ENCODE peak calls at places on chromosomes 3 and 15, in eight cellular contexts. X, Q, T, V, R, M, B and D are unnamed samples.

GRCh38 chr3:171646357-171647133 is 163.7 kb downstream of the PLD1 start:
- DNase-seq in B (no peak), Q (no peak), V (no peak), R (no peak), T (peak; percentile 78), X (no peak), M (peak; percentile 66), D (peak; percentile 66)

GRCh38 chr3:55416381-55416821 is 70.7 kb downstream of the WNT5A start:
- DNase-seq in M (peak; percentile 94), V (no peak), T (peak; percentile 83), B (peak; percentile 61), X (no peak), Q (no peak), R (no peak), D (peak; percentile 6)

GRCh38 chr15:67106764-67107013 is 41.3 kb downstream of the SMAD3 start:
- DNase-seq in T (no peak), X (no peak), M (no peak), Q (no peak), R (no peak), V (no peak), B (no peak), D (no peak)

GRCh38 chr3:73475175-73475574 is 149.6 kb downstream of the PDZRN3 start:
- DNase-seq in B (no peak), Q (no peak), V (no peak), T (no peak), X (no peak), M (no peak), R (no peak), D (no peak)

GRCh38 chr3:72821170-72821781 is 27.0 kb downstream of the SHQ1 start:
- DNase-seq in T (peak; percentile 73), V (no peak), B (no peak), R (no peak), X (no peak), Q (no peak), M (peak; percentile 76), D (no peak)

GRCh38 chr3:128780438-128780837 is 54.5 kb downstream of the RAB7A start:
- DNase-seq in R (no peak), Q (no peak), T (no peak), X (no peak), V (no peak), B (no peak), M (no peak), D (no peak)

GRCh38 chr15:85527907-85528306 is 147.5 kb downstream of the AKAP13 start:
- DNase-seq in V (no peak), M (peak; percentile 43), T (peak; percentile 87), X (no peak), Q (peak; percentile 28), B (peak; percentile 9), R (no peak), D (peak; percentile 24)

GRCh38 chr3:87461036-87461435 is 184.7 kb upstream of the POU1F1 start:
- DNase-seq in M (peak; percentile 24), X (no peak), Q (no peak), B (no peak), T (no peak), R (no peak), V (no peak), D (peak; percentile 77)

GRCh38 chr3:116046350-116046749 is 398.9 kb downstream of the LSAMP start:
- DNase-seq in B (no peak), T (no peak), M (no peak), X (no peak), Q (no peak), R (no peak), V (no peak), D (no peak)

GRCh38 chr3:184336484-184337230 is 743 bp upstream of the FAM131A start:
- DNase-seq in X (no peak), V (no peak), R (no peak), M (peak; percentile 55), Q (no peak), T (peak; percentile 64), B (no peak), D (peak; percentile 53)

GRCh38 chr3:32296251-32297204 is 58.0 kb downstream of the CMTM8 start:
- DNase-seq in B (no peak), X (peak; percentile 40), Q (peak; percentile 66), V (peak; percentile 68), R (peak; percentile 51), M (peak; percentile 46), T (peak; percentile 62), D (peak; percentile 85)

GRCh38 chr3:157543491-157544035 is 40.3 kb upstream of the VEPH1 start:
- DNase-seq in V (no peak), Q (no peak), M (no peak), X (no peak), R (no peak), T (no peak), B (no peak), D (no peak)

GRCh38 chr3:188345223-188345622 is 191.3 kb downstream of the LPP start:
- DNase-seq in Q (no peak), R (no peak), T (peak; percentile 91), X (no peak), V (no peak), B (no peak), M (peak; percentile 78), D (peak; percentile 27)

GRCh38 chr3:175879417-175879816 is 1020.3 kb downstream of the NAALADL2 start:
- DNase-seq in R (no peak), V (no peak), B (no peak), M (no peak), X (no peak), Q (no peak), T (no peak), D (no peak)

GRCh38 chr3:4326868-4327267 is 23.7 kb downstream of the SETMAR start:
- DNase-seq in M (no peak), B (no peak), Q (no peak), T (no peak), R (no peak), X (no peak), V (no peak), D (no peak)

GRCh38 chr3:115999598-115999997 is 376.3 kb downstream of the GAP43 start:
- DNase-seq in R (no peak), X (no peak), B (no peak), Q (no peak), M (peak; percentile 7), T (no peak), V (no peak), D (no peak)